ENCODE peak calls at places on chromosomes 2 and 18, in ten cellular contexts. One of them, this sample, is unnamed.

GRCh38 chr18:78624646-78625279 is 354.9 kb upstream of the SALL3 start:
- DNase-seq in thoracic aorta: no peak
- DNase-seq in prostate gland: no peak
- DNase-seq in cardiac muscle cell: no peak
- DNase-seq in tibial nerve: no peak
- DNase-seq in CD4-positive, alpha-beta memory T cell: no peak
- DNase-seq in GM23248: no peak
- DNase-seq in sigmoid colon: peak; percentile 38
- DNase-seq in fibroblast of lung: no peak
- DNase-seq in right atrium auricular region: no peak
- DNase-seq in this sample: no peak

GRCh38 chr2:138272524-138273210 is 228.9 kb upstream of the SPOPL start:
- DNase-seq in thoracic aorta: no peak
- DNase-seq in prostate gland: no peak
- DNase-seq in cardiac muscle cell: no peak
- DNase-seq in tibial nerve: no peak
- DNase-seq in CD4-positive, alpha-beta memory T cell: no peak
- DNase-seq in GM23248: no peak
- DNase-seq in sigmoid colon: no peak
- DNase-seq in fibroblast of lung: no peak
- DNase-seq in right atrium auricular region: no peak
- DNase-seq in this sample: no peak

GRCh38 chr18:74963820-74964446 is 245.0 kb downstream of the PTGR3 start:
- DNase-seq in thoracic aorta: no peak
- DNase-seq in prostate gland: no peak
- DNase-seq in cardiac muscle cell: peak; percentile 80
- DNase-seq in tibial nerve: no peak
- DNase-seq in CD4-positive, alpha-beta memory T cell: no peak
- DNase-seq in GM23248: peak; percentile 67
- DNase-seq in sigmoid colon: no peak
- DNase-seq in fibroblast of lung: peak; percentile 76
- DNase-seq in right atrium auricular region: no peak
- DNase-seq in this sample: no peak

GRCh38 chr2:11550901-11551568 is 17.2 kb downstream of the GREB1 start:
- DNase-seq in thoracic aorta: no peak
- DNase-seq in prostate gland: no peak
- DNase-seq in cardiac muscle cell: no peak
- DNase-seq in tibial nerve: no peak
- DNase-seq in CD4-positive, alpha-beta memory T cell: no peak
- DNase-seq in GM23248: no peak
- DNase-seq in sigmoid colon: no peak
- DNase-seq in fibroblast of lung: no peak
- DNase-seq in right atrium auricular region: peak; percentile 44
- DNase-seq in this sample: no peak

GRCh38 chr2:121028577-121028976 is 256.4 kb downstream of the TFCP2L1 start:
- DNase-seq in thoracic aorta: no peak
- DNase-seq in prostate gland: no peak
- DNase-seq in cardiac muscle cell: no peak
- DNase-seq in tibial nerve: no peak
- DNase-seq in CD4-positive, alpha-beta memory T cell: no peak
- DNase-seq in GM23248: no peak
- DNase-seq in sigmoid colon: no peak
- DNase-seq in fibroblast of lung: no peak
- DNase-seq in right atrium auricular region: no peak
- DNase-seq in this sample: no peak

GRCh38 chr2:71452565-71452964 is 796 bp upstream of the DYSF start:
- DNase-seq in thoracic aorta: no peak
- DNase-seq in prostate gland: no peak
- DNase-seq in cardiac muscle cell: peak; percentile 47
- DNase-seq in tibial nerve: no peak
- DNase-seq in CD4-positive, alpha-beta memory T cell: no peak
- DNase-seq in GM23248: peak; percentile 65
- DNase-seq in sigmoid colon: no peak
- DNase-seq in fibroblast of lung: peak; percentile 9
- DNase-seq in right atrium auricular region: no peak
- DNase-seq in this sample: peak; percentile 67

GRCh38 chr2:70141754-70142589 is 48.8 kb downstream of the C2orf42 start:
- DNase-seq in thoracic aorta: no peak
- DNase-seq in prostate gland: no peak
- DNase-seq in cardiac muscle cell: peak; percentile 67
- DNase-seq in tibial nerve: peak; percentile 32
- DNase-seq in CD4-positive, alpha-beta memory T cell: no peak
- DNase-seq in GM23248: peak; percentile 75
- DNase-seq in sigmoid colon: no peak
- DNase-seq in fibroblast of lung: peak; percentile 55
- DNase-seq in right atrium auricular region: no peak
- DNase-seq in this sample: peak; percentile 80

GRCh38 chr2:37829202-37829601 is 95.9 kb upstream of the RMDN2 start:
- DNase-seq in thoracic aorta: peak; percentile 40
- DNase-seq in prostate gland: no peak
- DNase-seq in cardiac muscle cell: no peak
- DNase-seq in tibial nerve: no peak
- DNase-seq in CD4-positive, alpha-beta memory T cell: no peak
- DNase-seq in GM23248: peak; percentile 98
- DNase-seq in sigmoid colon: no peak
- DNase-seq in fibroblast of lung: peak; percentile 75
- DNase-seq in right atrium auricular region: no peak
- DNase-seq in this sample: peak; percentile 83

DNA sequence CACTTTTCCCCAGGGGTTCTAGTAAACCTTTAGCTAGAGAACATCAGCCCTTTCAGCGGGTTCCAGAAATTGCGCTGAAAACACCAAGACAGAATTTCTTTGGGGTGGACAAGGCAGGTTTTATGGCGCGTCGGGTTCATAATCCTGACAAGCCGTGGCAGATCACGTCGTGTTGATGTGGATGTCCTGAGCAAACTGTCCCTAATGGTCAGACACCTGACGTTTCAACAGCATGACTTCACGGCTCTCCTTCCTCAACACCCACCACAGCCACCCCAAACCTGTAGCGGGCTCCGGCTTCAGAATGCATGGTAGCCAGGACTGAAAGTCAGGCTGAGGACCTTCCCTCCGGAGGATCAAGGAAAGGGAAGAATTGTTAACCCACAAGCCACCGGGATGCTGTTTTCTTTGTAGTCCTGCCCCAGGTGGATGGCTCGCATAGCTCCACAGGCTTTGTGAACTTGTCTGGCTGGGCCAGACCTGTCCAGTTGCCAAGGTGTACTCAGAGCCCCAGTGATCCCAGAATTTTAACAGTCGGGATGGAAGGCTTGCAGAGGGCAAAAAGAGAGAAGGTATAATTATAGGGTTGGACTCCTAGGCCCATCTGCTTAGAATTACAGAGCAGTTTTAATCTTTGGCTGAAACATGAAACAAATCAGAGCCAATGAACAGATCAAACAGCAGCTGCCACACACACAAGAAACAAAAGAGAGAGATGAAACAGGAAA is 1.5 kb downstream of the APCDD1 start:
- DNase-seq in thoracic aorta: no peak
- DNase-seq in prostate gland: no peak
- DNase-seq in cardiac muscle cell: no peak
- DNase-seq in tibial nerve: no peak
- DNase-seq in CD4-positive, alpha-beta memory T cell: no peak
- DNase-seq in GM23248: no peak
- DNase-seq in sigmoid colon: no peak
- DNase-seq in fibroblast of lung: no peak
- DNase-seq in right atrium auricular region: no peak
- DNase-seq in this sample: no peak
- H3K4me3 ChIP-seq in thoracic aorta: peak overlapping the region; percentile 83
- H3K4me3 ChIP-seq in prostate gland: peak overlapping the region; percentile 64
- H3K4me3 ChIP-seq in cardiac muscle cell: peak overlapping the region; percentile 85
- H3K4me3 ChIP-seq in tibial nerve: peak overlapping the region; percentile 68
- H3K4me3 ChIP-seq in CD4-positive, alpha-beta memory T cell: no peak overlapping the region
- H3K4me3 ChIP-seq in GM23248: no peak overlapping the region
- H3K4me3 ChIP-seq in sigmoid colon: peak overlapping the region; percentile 57
- H3K4me3 ChIP-seq in fibroblast of lung: peak overlapping the region; percentile 65
- H3K4me3 ChIP-seq in right atrium auricular region: peak overlapping the region; percentile 75
- H3K4me3 ChIP-seq in this sample: peak overlapping the region; percentile 64

GRCh38 chr2:126378176-126378575 is 277.8 kb upstream of the GYPC start:
- DNase-seq in thoracic aorta: no peak
- DNase-seq in prostate gland: no peak
- DNase-seq in cardiac muscle cell: no peak
- DNase-seq in tibial nerve: no peak
- DNase-seq in CD4-positive, alpha-beta memory T cell: no peak
- DNase-seq in GM23248: no peak
- DNase-seq in sigmoid colon: no peak
- DNase-seq in fibroblast of lung: no peak
- DNase-seq in right atrium auricular region: no peak
- DNase-seq in this sample: no peak

GRCh38 chr2:126368778-126369177 is 287.2 kb upstream of the GYPC start:
- DNase-seq in thoracic aorta: no peak
- DNase-seq in prostate gland: no peak
- DNase-seq in cardiac muscle cell: no peak
- DNase-seq in tibial nerve: no peak
- DNase-seq in CD4-positive, alpha-beta memory T cell: no peak
- DNase-seq in GM23248: no peak
- DNase-seq in sigmoid colon: no peak
- DNase-seq in fibroblast of lung: no peak
- DNase-seq in right atrium auricular region: no peak
- DNase-seq in this sample: no peak

GRCh38 chr2:126370208-126370607 is 285.8 kb upstream of the GYPC start:
- DNase-seq in thoracic aorta: no peak
- DNase-seq in prostate gland: no peak
- DNase-seq in cardiac muscle cell: no peak
- DNase-seq in tibial nerve: no peak
- DNase-seq in CD4-positive, alpha-beta memory T cell: no peak
- DNase-seq in GM23248: no peak
- DNase-seq in sigmoid colon: no peak
- DNase-seq in fibroblast of lung: no peak
- DNase-seq in right atrium auricular region: no peak
- DNase-seq in this sample: no peak

GRCh38 chr2:126372406-126372805 is 283.6 kb upstream of the GYPC start:
- DNase-seq in thoracic aorta: no peak
- DNase-seq in prostate gland: no peak
- DNase-seq in cardiac muscle cell: no peak
- DNase-seq in tibial nerve: no peak
- DNase-seq in CD4-positive, alpha-beta memory T cell: no peak
- DNase-seq in GM23248: no peak
- DNase-seq in sigmoid colon: no peak
- DNase-seq in fibroblast of lung: no peak
- DNase-seq in right atrium auricular region: no peak
- DNase-seq in this sample: no peak
- H3K27me3 ChIP-seq in thoracic aorta: no peaks in the 10 kb centered on the region
- H3K27me3 ChIP-seq in prostate gland: no peaks in the 10 kb centered on the region
- H3K27me3 ChIP-seq in cardiac muscle cell: no peaks in the 10 kb centered on the region
- H3K27me3 ChIP-seq in tibial nerve: no peaks in the 10 kb centered on the region
- H3K27me3 ChIP-seq in CD4-positive, alpha-beta memory T cell: no peaks in the 10 kb centered on the region
- H3K27me3 ChIP-seq in GM23248: no peaks in the 10 kb centered on the region
- H3K27me3 ChIP-seq in sigmoid colon: no peaks in the 10 kb centered on the region
- H3K27me3 ChIP-seq in fibroblast of lung: no peaks in the 10 kb centered on the region
- H3K27me3 ChIP-seq in right atrium auricular region: no peaks in the 10 kb centered on the region
- H3K27me3 ChIP-seq in this sample: no peaks in the 10 kb centered on the region

GRCh38 chr2:163659224-163659623 is 76.6 kb downstream of the FIGN start:
- DNase-seq in thoracic aorta: no peak
- DNase-seq in prostate gland: no peak
- DNase-seq in cardiac muscle cell: no peak
- DNase-seq in tibial nerve: no peak
- DNase-seq in CD4-positive, alpha-beta memory T cell: no peak
- DNase-seq in GM23248: peak; percentile 62
- DNase-seq in sigmoid colon: no peak
- DNase-seq in fibroblast of lung: no peak
- DNase-seq in right atrium auricular region: no peak
- DNase-seq in this sample: peak; percentile 1

GRCh38 chr2:163655672-163656071 is 80.1 kb downstream of the FIGN start:
- DNase-seq in thoracic aorta: no peak
- DNase-seq in prostate gland: no peak
- DNase-seq in cardiac muscle cell: peak; percentile 78
- DNase-seq in tibial nerve: no peak
- DNase-seq in CD4-positive, alpha-beta memory T cell: no peak
- DNase-seq in GM23248: no peak
- DNase-seq in sigmoid colon: no peak
- DNase-seq in fibroblast of lung: no peak
- DNase-seq in right atrium auricular region: no peak
- DNase-seq in this sample: no peak

GRCh38 chr2:163658556-163658955 is 77.3 kb downstream of the FIGN start:
- DNase-seq in thoracic aorta: no peak
- DNase-seq in prostate gland: no peak
- DNase-seq in cardiac muscle cell: peak; percentile 64
- DNase-seq in tibial nerve: no peak
- DNase-seq in CD4-positive, alpha-beta memory T cell: no peak
- DNase-seq in GM23248: no peak
- DNase-seq in sigmoid colon: no peak
- DNase-seq in fibroblast of lung: no peak
- DNase-seq in right atrium auricular region: no peak
- DNase-seq in this sample: no peak

GRCh38 chr2:163656622-163657021 is 79.2 kb downstream of the FIGN start:
- DNase-seq in thoracic aorta: no peak
- DNase-seq in prostate gland: no peak
- DNase-seq in cardiac muscle cell: peak; percentile 71
- DNase-seq in tibial nerve: no peak
- DNase-seq in CD4-positive, alpha-beta memory T cell: no peak
- DNase-seq in GM23248: no peak
- DNase-seq in sigmoid colon: no peak
- DNase-seq in fibroblast of lung: no peak
- DNase-seq in right atrium auricular region: no peak
- DNase-seq in this sample: no peak

DNA sequence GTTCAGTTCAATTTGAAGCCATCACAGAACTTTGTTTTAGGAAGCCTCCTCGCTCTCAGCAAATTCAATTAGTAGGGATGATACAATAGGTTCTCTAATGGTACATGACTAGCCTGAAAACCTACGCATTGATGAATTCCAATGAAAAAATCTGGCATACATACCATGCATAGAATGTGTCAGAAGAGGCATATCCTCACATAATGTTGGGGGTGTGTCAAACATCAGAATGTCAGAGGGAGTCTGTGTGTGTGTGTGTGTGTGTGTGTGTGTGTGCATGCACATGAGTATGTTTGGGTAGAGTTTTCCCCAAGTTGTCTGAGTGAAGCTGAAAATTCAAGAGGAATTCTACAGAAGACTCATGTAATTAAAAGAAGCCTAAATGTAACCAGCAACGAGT is 78.6 kb downstream of the FIGN start:
- DNase-seq in thoracic aorta: no peak
- DNase-seq in prostate gland: no peak
- DNase-seq in cardiac muscle cell: no peak
- DNase-seq in tibial nerve: no peak
- DNase-seq in CD4-positive, alpha-beta memory T cell: no peak
- DNase-seq in GM23248: no peak
- DNase-seq in sigmoid colon: no peak
- DNase-seq in fibroblast of lung: no peak
- DNase-seq in right atrium auricular region: no peak
- DNase-seq in this sample: peak; percentile 1
- H3K9me3 ChIP-seq in thoracic aorta: no peaks in the 10 kb centered on the region
- H3K9me3 ChIP-seq in prostate gland: no peaks in the 10 kb centered on the region
- H3K9me3 ChIP-seq in cardiac muscle cell: no peaks in the 10 kb centered on the region
- H3K9me3 ChIP-seq in tibial nerve: no peaks in the 10 kb centered on the region
- H3K9me3 ChIP-seq in CD4-positive, alpha-beta memory T cell: no peaks in the 10 kb centered on the region
- H3K9me3 ChIP-seq in GM23248: no peaks in the 10 kb centered on the region
- H3K9me3 ChIP-seq in sigmoid colon: no peaks in the 10 kb centered on the region
- H3K9me3 ChIP-seq in fibroblast of lung: no peaks in the 10 kb centered on the region
- H3K9me3 ChIP-seq in right atrium auricular region: no peaks in the 10 kb centered on the region
- H3K9me3 ChIP-seq in this sample: no peaks in the 10 kb centered on the region

DNA sequence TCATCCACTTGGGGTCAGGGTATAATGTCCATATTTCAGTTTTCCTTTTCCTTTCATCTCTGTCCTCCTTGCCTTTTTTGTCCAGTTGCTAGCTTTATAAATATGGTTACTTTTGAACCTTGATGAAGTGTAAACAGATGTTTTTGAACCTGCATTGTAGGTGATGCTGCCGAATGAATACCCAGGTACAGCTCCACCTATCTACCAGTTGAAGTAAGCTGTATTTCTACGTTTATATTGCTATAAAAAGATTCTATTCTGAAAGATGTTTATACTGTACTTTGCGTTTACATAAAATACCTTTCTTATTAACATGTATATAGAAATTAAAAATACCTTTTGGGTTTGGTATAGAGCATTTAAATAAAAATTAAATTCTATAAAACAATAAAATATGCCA is 2.2 kb downstream of the IMPACT start:
- DNase-seq in thoracic aorta: no peak
- DNase-seq in prostate gland: no peak
- DNase-seq in cardiac muscle cell: no peak
- DNase-seq in tibial nerve: no peak
- DNase-seq in CD4-positive, alpha-beta memory T cell: no peak
- DNase-seq in GM23248: no peak
- DNase-seq in sigmoid colon: no peak
- DNase-seq in fibroblast of lung: no peak
- DNase-seq in right atrium auricular region: no peak
- DNase-seq in this sample: no peak
- H3K4me3 ChIP-seq in thoracic aorta: no peak overlapping the region
- H3K4me3 ChIP-seq in prostate gland: no peak overlapping the region
- H3K4me3 ChIP-seq in cardiac muscle cell: no peak overlapping the region
- H3K4me3 ChIP-seq in tibial nerve: no peak overlapping the region
- H3K4me3 ChIP-seq in CD4-positive, alpha-beta memory T cell: no peak overlapping the region
- H3K4me3 ChIP-seq in GM23248: no peak overlapping the region
- H3K4me3 ChIP-seq in sigmoid colon: no peak overlapping the region
- H3K4me3 ChIP-seq in fibroblast of lung: no peak overlapping the region
- H3K4me3 ChIP-seq in right atrium auricular region: no peak overlapping the region
- H3K4me3 ChIP-seq in this sample: no peak overlapping the region

This sample was measured in MG63.